ENCODE peak calls at places on chromosomes 6 and 20, in five cellular contexts. A is epithelial cell of proximal tubule, E is ACHN, N is astrocyte of the cerebellum, D is Caki2. F is an unnamed sample.

GRCh38 chr20:36836591-36837329 is 39.2 kb upstream of the TLDC2 start:
- DNase-seq in A (no peak), E (peak), N (no peak), D (no peak), F (no peak)

GRCh38 chr6:28383235-28384142 is 16.1 kb downstream of the ZSCAN12 start:
- DNase-seq in A (no peak), E (peak), N (peak), D (peak), F (peak)

GRCh38 chr6:2478200-2478599 is 232.8 kb upstream of the GMDS start:
- DNase-seq in A (peak), E (peak), N (peak), D (peak), F (no peak)

GRCh38 chr6:15871211-15871770 is 208.5 kb upstream of the DTNBP1 start:
- DNase-seq in A (no peak), E (no peak), N (no peak), D (no peak), F (no peak)

GRCh38 chr6:90399970-90400369 is 103.3 kb upstream of the BACH2 start:
- DNase-seq in A (no peak), E (no peak), N (no peak), D (no peak), F (no peak)

GRCh38 chr6:45845546-45845945 is 170.1 kb downstream of the CLIC5 start:
- DNase-seq in A (no peak), E (no peak), N (no peak), D (no peak), F (no peak)

GRCh38 chr20:1107176-1107575 is 11.2 kb upstream of the PSMF1 start:
- DNase-seq in A (no peak), E (no peak), N (no peak), D (no peak), F (no peak)

GRCh38 chr20:15596220-15596875 is 976.9 kb downstream of the KIF16B start:
- DNase-seq in A (no peak), E (no peak), N (no peak), D (no peak), F (no peak)

GRCh38 chr6:111837641-111838500 is 35.4 kb downstream of the FYN start:
- DNase-seq in A (no peak), E (no peak), N (no peak), D (no peak), F (no peak)